ENCODE peak calls at places on chromosomes 4 and X, in nine cellular contexts. P is effector memory CD8-positive, alpha-beta T cell; M is NB4; R is Panc1; X is head of caudate nucleus; L is stimulated activated CD4-positive, alpha-beta T cell treated with anti-CD3 and anti-CD28 coated beads, Interleukin-15, amount 100 ng/mL, for 24 hours; O is body of pancreas; I is iPS DF 19.7; J is activated CD8-positive, alpha-beta memory T cell treated with anti-CD3 and anti-CD28 coated beads, Interleukin-2, amount 50 U/mL, for 48 hours. V is an unnamed sample.

GRCh38 chrX:70434914-70435586 is 9.6 kb upstream of the DLG3 start:
- DNase-seq in M (peak), R (no peak), X (no peak), J (no peak), O (no peak), P (no peak), L (no peak), I (no peak), V (no peak)

GRCh38 chr4:78720151-78720726 is 55.9 kb upstream of the BMP2K start:
- DNase-seq in L (no peak), P (no peak), J (no peak), M (no peak), R (no peak), O (no peak), I (no peak), X (no peak), V (no peak)

GRCh38 chrX:104987063-104987462 is 233.4 kb downstream of the TEX13A start:
- DNase-seq in L (no peak), M (no peak), X (no peak), I (no peak), O (no peak), P (no peak), J (no peak), R (no peak), V (no peak)

GRCh38 chrX:40096395-40097091 is 1.2 kb downstream of the BCOR start:
- DNase-seq in O (peak), R (no peak), P (peak), I (no peak), X (peak), M (peak), L (peak), J (peak), V (peak)

GRCh38 chr4:17597517-17597916 is 16.9 kb upstream of the MED28 start:
- DNase-seq in X (no peak), M (peak), P (no peak), I (no peak), O (no peak), R (no peak), J (no peak), L (no peak), V (peak)

GRCh38 chr4:42425146-42426065 is 28.1 kb downstream of the SHISA3 start:
- DNase-seq in L (no peak), P (no peak), X (no peak), O (no peak), R (no peak), J (no peak), M (no peak), I (no peak), V (no peak)

GRCh38 chrX:15848576-15848975 is 6.0 kb downstream of the AP1S2 start:
- DNase-seq in M (no peak), L (no peak), P (no peak), X (no peak), I (no peak), R (no peak), J (no peak), O (no peak), V (no peak)

GRCh38 chr4:155495572-155496293 is 119.0 kb upstream of the MAP9 start:
- DNase-seq in J (no peak), M (no peak), I (no peak), L (no peak), O (no peak), X (no peak), R (no peak), P (no peak), V (no peak)

GRCh38 chr4:168691621-168692376 is 194.9 kb downstream of the PALLD start:
- DNase-seq in J (no peak), X (no peak), P (no peak), M (no peak), R (no peak), I (no peak), O (no peak), L (no peak), V (no peak)

GRCh38 chrX:40182615-40183014 is 84.9 kb upstream of the BCOR start:
- DNase-seq in O (no peak), L (no peak), J (no peak), P (no peak), M (no peak), I (no peak), R (no peak), X (no peak), V (no peak)

GRCh38 chr4:110970642-110971041 is 347.8 kb upstream of the PITX2 start:
- DNase-seq in J (no peak), L (peak), X (no peak), O (peak), P (no peak), M (peak), I (peak), R (no peak), V (peak)

GRCh38 chr4:32219306-32220075 is 1499.3 kb downstream of the PCDH7 start:
- DNase-seq in J (no peak), I (no peak), O (no peak), M (no peak), R (no peak), X (no peak), L (no peak), P (no peak), V (no peak)

GRCh38 chrX:7987160-7987992 is 60.2 kb upstream of the PNPLA4 start:
- DNase-seq in M (peak), O (no peak), L (no peak), J (no peak), X (no peak), P (no peak), R (no peak), I (no peak), V (no peak)

GRCh38 chrX:15790766-15791380 is 589 bp downstream of the ZRSR2 start:
- DNase-seq in O (no peak), X (no peak), R (no peak), M (peak), J (no peak), L (no peak), P (no peak), I (no peak), V (no peak)

GRCh38 chrX:18194688-18195087 is 26.0 kb downstream of the BEND2 start:
- DNase-seq in I (no peak), O (no peak), M (no peak), X (no peak), P (no peak), R (no peak), L (no peak), J (no peak), V (no peak)

GRCh38 chr4:178823673-178824072 is 1381.4 kb upstream of the AGA start:
- DNase-seq in P (no peak), X (no peak), L (no peak), M (no peak), I (no peak), J (no peak), O (no peak), R (no peak), V (no peak)

GRCh38 chrX:118975831-118976598 is 1.6 kb downstream of the LONRF3 start:
- DNase-seq in J (peak), X (peak), I (no peak), L (peak), M (peak), R (no peak), O (peak), P (peak), V (peak)

GRCh38 chrX:27767387-27767786 is 40.4 kb upstream of the MAGEB10 start:
- DNase-seq in M (no peak), R (no peak), J (no peak), X (no peak), O (no peak), I (no peak), P (no peak), L (no peak), V (no peak)

GRCh38 chr4:74682567-74683359 is 111.6 kb downstream of the BTC start:
- DNase-seq in O (peak), M (peak), J (no peak), L (no peak), X (no peak), I (peak), P (no peak), R (no peak), V (no peak)

GRCh38 chrX:65522739-65523372 is 11.7 kb downstream of the LAS1L start:
- DNase-seq in I (no peak), X (no peak), P (no peak), L (no peak), R (no peak), M (peak), J (no peak), O (no peak), V (no peak)

GRCh38 chrX:39242187-39242586 is 440.9 kb downstream of the MID1IP1 start:
- DNase-seq in M (peak), P (no peak), L (peak), O (peak), X (no peak), R (no peak), J (no peak), I (no peak), V (peak)

GRCh38 chr4:57182132-57182874 is 72.1 kb upstream of the IGFBP7 start:
- DNase-seq in L (no peak), X (peak), J (no peak), P (no peak), M (peak), I (no peak), R (no peak), O (no peak), V (no peak)

GRCh38 chr4:149838036-149838435 is 22.4 kb upstream of the IQCM start:
- DNase-seq in M (no peak), O (no peak), P (no peak), X (no peak), L (no peak), J (no peak), I (no peak), R (no peak), V (no peak)

GRCh38 chr4:26220704-26221103 is 100.1 kb upstream of the RBPJ start:
- DNase-seq in I (no peak), R (no peak), L (no peak), M (no peak), P (no peak), J (no peak), X (no peak), O (no peak), V (no peak)

GRCh38 chr4:24067781-24068193 is 177.9 kb upstream of the PPARGC1A start:
- DNase-seq in M (no peak), R (no peak), X (no peak), O (peak), L (no peak), J (no peak), P (no peak), I (no peak), V (no peak)

GRCh38 chr4:6466756-6467381 is 5.5 kb downstream of the PPP2R2C start:
- DNase-seq in J (no peak), R (no peak), I (no peak), L (no peak), P (no peak), X (no peak), O (no peak), M (no peak), V (no peak)